ENCODE peak calls at places on chromosomes 3 and 15, in nine cellular contexts. D is PC-9, P is OCI-LY7, A is NT2/D1, F is DND-41, B is stomach, R is SK-N-MC, Q is IMR-90, J is neural progenitor cell. X is an unnamed sample.

GRCh38 chr3:29771602-29772001 is 490.7 kb downstream of the RBMS3 start:
- DNase-seq in D (no peak), P (no peak), A (no peak), F (no peak), B (no peak), R (no peak), Q (no peak), J (no peak), X (no peak)

GRCh38 chr15:101525087-101525669 is 35.7 kb upstream of the PCSK6 start:
- DNase-seq in D (no peak), P (no peak), A (no peak), F (no peak), B (no peak), R (no peak), Q (no peak), J (no peak), X (no peak)

GRCh38 chr3:112858410-112859069 is 11.9 kb upstream of the CD200R1L start:
- DNase-seq in D (no peak), P (no peak), A (peak), F (no peak), B (no peak), R (no peak), Q (peak), J (no peak), X (no peak)

GRCh38 chr15:81001180-81002003 is 669 bp downstream of the TLNRD1 start:
- DNase-seq in D (peak), P (peak), A (no peak), F (peak), B (peak), R (no peak), Q (peak), J (peak), X (no peak)

GRCh38 chr15:68227806-68228142 is 1.8 kb downstream of the CLN6 start:
- DNase-seq in D (no peak), P (no peak), A (no peak), F (no peak), B (no peak), R (no peak), Q (no peak), J (no peak), X (no peak)

GRCh38 chr3:139227165-139227564 is 116.7 kb upstream of the MRPS22 start:
- DNase-seq in D (no peak), P (no peak), A (no peak), F (no peak), B (peak), R (no peak), Q (no peak), J (no peak), X (no peak)

GRCh38 chr3:20352547-20353164 is 166.7 kb upstream of the SGO1 start:
- DNase-seq in D (no peak), P (no peak), A (no peak), F (no peak), B (no peak), R (no peak), Q (no peak), J (no peak), X (peak)

GRCh38 chr3:194396897-194397756 is 1.9 kb downstream of the GP5 start:
- DNase-seq in D (peak), P (no peak), A (no peak), F (peak), B (no peak), R (no peak), Q (no peak), J (no peak), X (no peak)

GRCh38 chr3:171327441-171328174 is 132.6 kb downstream of the TNIK start:
- DNase-seq in D (peak), P (no peak), A (no peak), F (peak), B (no peak), R (no peak), Q (no peak), J (no peak), X (no peak)

GRCh38 chr3:23594066-23594465 is 211.7 kb upstream of the UBE2E1 start:
- DNase-seq in D (no peak), P (no peak), A (no peak), F (no peak), B (no peak), R (no peak), Q (no peak), J (no peak), X (no peak)

GRCh38 chr15:56968821-56969220 is 50.4 kb downstream of the TCF12 start:
- DNase-seq in D (no peak), P (no peak), A (peak), F (no peak), B (no peak), R (no peak), Q (no peak), J (peak), X (no peak)

GRCh38 chr3:188584958-188585689 is 431.2 kb downstream of the LPP start:
- DNase-seq in D (no peak), P (peak), A (no peak), F (no peak), B (no peak), R (no peak), Q (peak), J (peak), X (no peak)

GRCh38 chr3:189101594-189101993 is 70.2 kb upstream of the TPRG1 start:
- DNase-seq in D (no peak), P (no peak), A (no peak), F (no peak), B (no peak), R (no peak), Q (no peak), J (no peak), X (no peak)

GRCh38 chr3:4637265-4637664 is 144.1 kb downstream of the ITPR1 start:
- DNase-seq in D (no peak), P (no peak), A (no peak), F (no peak), B (no peak), R (no peak), Q (no peak), J (no peak), X (no peak)

GRCh38 chr3:185831195-185831594 is 6.4 kb upstream of the IGF2BP2 start:
- DNase-seq in D (no peak), P (no peak), A (no peak), F (no peak), B (no peak), R (no peak), Q (no peak), J (no peak), X (no peak)

GRCh38 chr3:171101982-171102610 is 75.6 kb upstream of the SLC2A2 start:
- DNase-seq in D (no peak), P (no peak), A (no peak), F (no peak), B (no peak), R (no peak), Q (peak), J (no peak), X (peak)

GRCh38 chr3:104909188-104909587 is 457.5 kb upstream of the ALCAM start:
- DNase-seq in D (no peak), P (no peak), A (no peak), F (no peak), B (no peak), R (no peak), Q (peak), J (no peak), X (peak)

GRCh38 chr3:106814231-106814630 is 563.0 kb upstream of the CCDC54 start:
- DNase-seq in D (no peak), P (no peak), A (no peak), F (no peak), B (no peak), R (no peak), Q (no peak), J (no peak), X (no peak)

GRCh38 chr15:32670624-32671022 is 29.1 kb downstream of the SCG5 start:
- DNase-seq in D (no peak), P (no peak), A (no peak), F (no peak), B (no peak), R (no peak), Q (no peak), J (no peak), X (no peak)

GRCh38 chr15:52657338-52657737 is 21.9 kb downstream of the ATOSA start:
- DNase-seq in D (no peak), P (no peak), A (no peak), F (no peak), B (no peak), R (no peak), Q (peak), J (no peak), X (peak)

GRCh38 chr3:38031022-38031994 is 1.9 kb upstream of the PLCD1 start:
- DNase-seq in D (peak), P (no peak), A (no peak), F (no peak), B (peak), R (no peak), Q (no peak), J (no peak), X (no peak)

GRCh38 chr15:51864408-51865056 is 35.1 kb downstream of the TMOD3 start:
- DNase-seq in D (no peak), P (no peak), A (peak), F (no peak), B (no peak), R (no peak), Q (peak), J (no peak), X (no peak)

GRCh38 chr3:104178695-104179094 is 1188.0 kb upstream of the ALCAM start:
- DNase-seq in D (no peak), P (no peak), A (no peak), F (no peak), B (no peak), R (peak), Q (no peak), J (no peak), X (no peak)

GRCh38 chr3:101842245-101842934 is 6.9 kb upstream of the NFKBIZ start:
- DNase-seq in D (no peak), P (no peak), A (peak), F (no peak), B (no peak), R (no peak), Q (no peak), J (peak), X (no peak)

GRCh38 chr15:34160735-34161134 is 49.2 kb downstream of the KATNBL1 start:
- DNase-seq in D (no peak), P (no peak), A (no peak), F (no peak), B (no peak), R (no peak), Q (no peak), J (peak), X (no peak)

GRCh38 chr3:71247221-71247947 is 336.1 kb downstream of the FOXP1 start:
- DNase-seq in D (no peak), P (peak), A (no peak), F (no peak), B (no peak), R (no peak), Q (peak), J (peak), X (no peak)

GRCh38 chr3:172560026-172560425 is 36.8 kb upstream of the TNFSF10 start:
- DNase-seq in D (peak), P (no peak), A (no peak), F (no peak), B (no peak), R (no peak), Q (peak), J (no peak), X (no peak)

GRCh38 chr15:68614621-68615035 is 35.8 kb downstream of the CORO2B start:
- DNase-seq in D (no peak), P (no peak), A (peak), F (no peak), B (no peak), R (no peak), Q (no peak), J (peak), X (no peak)

GRCh38 chr3:121883507-121883906 is 10.7 kb upstream of the SLC15A2 start:
- DNase-seq in D (no peak), P (peak), A (no peak), F (no peak), B (no peak), R (peak), Q (peak), J (peak), X (no peak)

GRCh38 chr3:44363591-44363990 is 25.0 kb downstream of the TCAIM start:
- DNase-seq in D (no peak), P (no peak), A (no peak), F (no peak), B (no peak), R (no peak), Q (no peak), J (no peak), X (no peak)

GRCh38 chr3:5787863-5788488 is 600.5 kb downstream of the EDEM1 start:
- DNase-seq in D (no peak), P (no peak), A (peak), F (no peak), B (no peak), R (no peak), Q (no peak), J (peak), X (no peak)

GRCh38 chr3:32414527-32415202 is 23.0 kb downstream of the CMTM7 start:
- DNase-seq in D (no peak), P (no peak), A (no peak), F (no peak), B (peak), R (no peak), Q (peak), J (no peak), X (no peak)

GRCh38 chr15:73232771-73233170 is 136.0 kb downstream of the HCN4 start:
- DNase-seq in D (no peak), P (no peak), A (no peak), F (no peak), B (no peak), R (no peak), Q (no peak), J (no peak), X (no peak)

GRCh38 chr3:193816656-193817311 is 223.8 kb downstream of the OPA1 start:
- DNase-seq in D (peak), P (no peak), A (peak), F (no peak), B (peak), R (no peak), Q (peak), J (peak), X (peak)

DNA sequence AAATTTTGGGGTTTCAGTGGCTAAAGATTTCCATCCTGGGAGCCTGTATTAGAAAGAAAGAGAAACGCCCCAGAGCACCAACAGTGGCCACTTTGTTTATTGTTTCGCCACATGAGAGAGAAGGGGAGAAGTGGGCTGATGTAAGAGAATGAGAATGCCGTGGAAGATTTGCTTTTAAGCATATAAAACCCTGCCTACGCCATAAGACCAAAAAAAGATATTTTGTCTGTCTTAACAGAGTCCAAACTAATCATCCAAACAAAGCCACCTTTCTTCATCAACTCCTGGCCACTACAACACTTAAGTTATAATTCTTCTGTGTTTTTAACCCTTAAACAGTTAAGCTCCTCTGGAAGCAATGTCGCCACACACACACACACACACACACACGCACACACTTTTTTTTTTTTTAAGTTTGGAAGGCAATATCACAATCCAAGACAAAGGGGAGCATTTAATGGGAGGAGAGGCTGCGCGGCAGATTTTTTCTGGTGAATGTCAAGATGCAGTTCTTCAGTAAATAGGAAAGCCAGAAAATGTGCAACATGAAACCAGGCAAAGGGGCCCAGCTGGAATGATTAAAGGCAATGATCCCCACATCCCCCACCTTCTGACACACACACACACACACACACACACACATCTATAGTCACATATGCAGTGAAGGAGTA is 19.3 kb downstream of the EID1 start:
- DNase-seq in D (no peak), P (no peak), A (no peak), F (no peak), B (no peak), R (no peak), Q (peak), J (peak), X (peak)
- H3K4me3 ChIP-seq in D (no peak), P (no peak), A (no peak), F (no peak), B (peak), R (no peak), Q (peak), J (no peak), X (peak)

GRCh38 chr15:48330045-48330840 is 986 bp upstream of the DUT start:
- DNase-seq in D (no peak), P (no peak), A (no peak), F (no peak), B (no peak), R (no peak), Q (peak), J (no peak), X (no peak)
- H3K4me3 ChIP-seq in D (peak), P (peak), A (peak), F (peak), B (peak), R (peak), Q (peak), J (peak), X (peak)

GRCh38 chr3:69543080-69543429 is 157.2 kb upstream of the FRMD4B start:
- DNase-seq in D (no peak), P (no peak), A (no peak), F (no peak), B (no peak), R (no peak), Q (no peak), J (no peak), X (no peak)
- H3K4me3 ChIP-seq in D (no peak), P (no peak), A (peak), F (no peak), B (peak), R (no peak), Q (no peak), J (peak), X (no peak)

GRCh38 chr3:136910697-136911096 is 47.1 kb upstream of the IL20RB start:
- DNase-seq in D (no peak), P (no peak), A (no peak), F (no peak), B (no peak), R (no peak), Q (no peak), J (no peak), X (no peak)
- H3K4me3 ChIP-seq in D (no peak), P (no peak), A (no peak), F (no peak), B (no peak), R (no peak), Q (no peak), J (no peak), X (no peak)

GRCh38 chr15:43121863-43122262 is 11.5 kb upstream of the TMEM62 start:
- DNase-seq in D (no peak), P (no peak), A (no peak), F (no peak), B (no peak), R (no peak), Q (no peak), J (no peak), X (no peak)
- H3K4me3 ChIP-seq in D (no peak), P (no peak), A (no peak), F (no peak), B (no peak), R (no peak), Q (no peak), J (no peak), X (no peak)

GRCh38 chr3:145243875-145244274 is 917.1 kb downstream of the PLOD2 start:
- DNase-seq in D (no peak), P (no peak), A (no peak), F (no peak), B (no peak), R (no peak), Q (peak), J (no peak), X (peak)
- H3K4me3 ChIP-seq in D (no peak), P (no peak), A (no peak), F (no peak), B (no peak), R (no peak), Q (no peak), J (no peak), X (no peak)

DNA sequence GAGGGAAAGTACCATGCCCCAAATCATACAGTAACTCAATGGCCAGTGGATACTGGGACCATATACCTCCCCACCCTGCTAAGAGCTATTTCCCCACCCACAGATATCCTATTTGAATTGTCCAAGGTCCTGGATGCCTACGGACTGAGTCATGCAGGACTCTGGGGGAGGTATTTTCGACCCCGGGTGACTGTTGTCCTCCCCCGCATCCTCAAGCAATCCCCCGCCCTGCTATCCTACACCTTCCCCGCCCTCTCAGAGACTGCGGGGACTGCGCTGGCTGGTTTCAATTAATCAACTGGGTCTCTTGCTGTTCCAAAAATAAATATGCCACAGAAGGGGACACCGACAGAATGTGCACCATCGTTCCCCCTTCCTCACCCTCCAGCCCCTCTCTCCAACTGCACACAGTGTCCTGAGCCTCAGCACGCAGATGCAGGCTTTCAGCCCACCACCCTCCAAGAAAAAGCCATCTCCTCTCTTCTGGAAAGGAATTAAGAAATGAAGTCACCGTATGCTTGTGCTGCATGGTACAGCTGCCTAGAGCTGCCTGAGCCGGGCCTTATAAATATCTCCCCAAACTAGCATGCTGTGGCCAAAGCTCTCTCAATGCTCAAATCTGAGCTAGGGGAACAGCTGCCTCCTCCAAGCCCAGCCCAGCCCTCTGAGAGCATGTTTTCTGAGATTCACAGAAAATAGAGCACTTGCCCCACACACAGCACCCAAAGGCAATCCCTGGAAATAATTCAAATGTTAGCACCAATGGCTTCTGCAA is 8.2 kb downstream of the CAV3 start:
- DNase-seq in D (peak), P (no peak), A (peak), F (no peak), B (no peak), R (no peak), Q (peak), J (peak), X (peak)
- H3K4me3 ChIP-seq in D (no peak), P (no peak), A (peak), F (no peak), B (no peak), R (no peak), Q (no peak), J (peak), X (peak)

GRCh38 chr3:150611666-150612065 is 8.5 kb downstream of the SELENOT start:
- DNase-seq in D (no peak), P (no peak), A (no peak), F (no peak), B (no peak), R (no peak), Q (no peak), J (no peak), X (no peak)

GRCh38 chr3:150613034-150613433 is 9.9 kb downstream of the SELENOT start:
- DNase-seq in D (no peak), P (no peak), A (no peak), F (no peak), B (no peak), R (no peak), Q (no peak), J (no peak), X (no peak)

GRCh38 chr3:150612494-150612893 is 9.4 kb downstream of the SELENOT start:
- DNase-seq in D (no peak), P (no peak), A (no peak), F (no peak), B (no peak), R (no peak), Q (no peak), J (no peak), X (no peak)

GRCh38 chr3:150609988-150610387 is 6.9 kb downstream of the SELENOT start:
- DNase-seq in D (no peak), P (no peak), A (no peak), F (no peak), B (no peak), R (no peak), Q (no peak), J (no peak), X (no peak)

GRCh38 chr3:150610785-150611184 is 7.7 kb downstream of the SELENOT start:
- DNase-seq in D (no peak), P (no peak), A (no peak), F (no peak), B (no peak), R (no peak), Q (no peak), J (no peak), X (no peak)
- H3K4me3 ChIP-seq in D (no peak), P (no peak), A (no peak), F (no peak), B (no peak), R (no peak), Q (no peak), J (no peak), X (no peak)